ENCODE peak calls at places on chromosomes 3 and 15, in ten cellular contexts. T is neuronal stem cell; O is EL; P is stimulated activated CD4-positive, alpha-beta T cell treated with anti-CD3 and anti-CD28 coated beads, Interleukin-15, amount 100 ng/mL, for 1 hour; Z is GM03348; I is NCI-H1092 treated with DMSO at 0.1 percent for 48 hours; A is neural crest cell; L is choroid plexus epithelial cell; W is Right ventricle myocardium superior; X is AG20443. N is an unnamed sample.

GRCh38 chr15:39788800-39789565 is 6.3 kb upstream of the FSIP1 start:
- DNase-seq in A (no peak), O (peak), L (peak), P (no peak), I (no peak), W (no peak), Z (peak), X (no peak), T (no peak), N (no peak)

GRCh38 chr3:1442271-1442670 is 349.4 kb downstream of the CNTN6 start:
- DNase-seq in X (no peak), W (no peak), A (no peak), T (no peak), Z (no peak), O (no peak), L (no peak), P (no peak), I (no peak), N (no peak)

GRCh38 chr3:10816019-10816862 is at the start of gene SLC6A11:
- DNase-seq in I (no peak), L (no peak), O (no peak), A (peak), T (peak), X (peak), P (no peak), W (no peak), Z (no peak), N (no peak)

GRCh38 chr3:106518516-106518915 is 649.7 kb upstream of the CBLB start:
- DNase-seq in Z (no peak), O (peak), A (no peak), P (no peak), W (no peak), I (no peak), X (no peak), L (peak), T (no peak), N (no peak)

GRCh38 chr3:50585919-50586762 is 16.8 kb downstream of the HEMK1 start:
- DNase-seq in A (no peak), O (no peak), W (no peak), X (no peak), T (no peak), I (no peak), Z (no peak), L (no peak), P (no peak), N (no peak)

GRCh38 chr3:45795882-45796765 is at the start of gene SLC6A20:
- DNase-seq in X (peak), O (no peak), L (no peak), P (peak), A (peak), T (peak), I (no peak), W (no peak), Z (no peak), N (no peak)

GRCh38 chr15:51359981-51360380 is 18.5 kb downstream of the GLDN start:
- DNase-seq in P (no peak), O (no peak), L (no peak), Z (no peak), X (no peak), A (no peak), W (no peak), I (no peak), T (no peak), N (no peak)

GRCh38 chr3:138359137-138359536 is 10.8 kb downstream of the MRAS start:
- DNase-seq in A (no peak), T (no peak), Z (no peak), O (no peak), L (no peak), P (no peak), X (no peak), I (no peak), W (no peak), N (no peak)

GRCh38 chr15:71116942-71117341 is 1.7 kb downstream of the THSD4 start:
- DNase-seq in X (no peak), T (no peak), L (no peak), P (no peak), W (peak), I (no peak), A (no peak), O (no peak), Z (no peak), N (peak)

GRCh38 chr3:100850721-100851120 is 141.4 kb downstream of the TFG start:
- DNase-seq in I (no peak), A (no peak), P (no peak), W (no peak), O (no peak), L (no peak), T (no peak), X (no peak), Z (no peak), N (no peak)

GRCh38 chr3:138686771-138687221 is 78.2 kb downstream of the FAIM start:
- DNase-seq in Z (peak), T (no peak), W (no peak), P (no peak), A (no peak), X (peak), L (peak), O (peak), I (no peak), N (peak)

GRCh38 chr3:89216021-89216739 is 108.8 kb downstream of the EPHA3 start:
- DNase-seq in X (no peak), I (no peak), L (peak), P (no peak), Z (no peak), T (no peak), A (no peak), O (no peak), W (no peak), N (no peak)

GRCh38 chr3:71119171-71119570 is 464.4 kb downstream of the FOXP1 start:
- DNase-seq in A (no peak), Z (peak), O (peak), I (no peak), W (no peak), P (no peak), T (no peak), X (peak), L (no peak), N (no peak)

GRCh38 chr3:3800076-3800448 is 831 bp downstream of the LRRN1 start:
- DNase-seq in P (no peak), A (peak), I (peak), X (peak), W (no peak), O (no peak), L (no peak), Z (peak), T (peak), N (no peak)

N was measured in A549.